ENCODE peak calls at places on chromosome 6, in five cellular contexts. One of them, this sample, is unnamed. For H3K27me3, the result is how much of the 10 kb centered on the place peaks cover.

GRCh38 chr6:41966961-41967311 is 25.3 kb upstream of the CCND3 start:
- DNase-seq in H9: peak
- DNase-seq in ovary: no peak
- DNase-seq in CD4-positive, CD25-positive, alpha-beta regulatory T cell: no peak
- DNase-seq in psoas muscle: no peak
- DNase-seq in this sample: no peak

GRCh38 chr6:144586986-144587385 is 301.9 kb downstream of the UTRN start:
- DNase-seq in psoas muscle: no peak
- DNase-seq in H9: no peak
- DNase-seq in CD4-positive, CD25-positive, alpha-beta regulatory T cell: no peak
- DNase-seq in ovary: no peak
- DNase-seq in this sample: no peak

GRCh38 chr6:135181333-135182119 is 418 bp downstream of the MYB start:
- DNase-seq in psoas muscle: peak
- DNase-seq in CD4-positive, CD25-positive, alpha-beta regulatory T cell: no peak
- DNase-seq in ovary: no peak
- DNase-seq in H9: peak
- DNase-seq in this sample: no peak

GRCh38 chr6:43770417-43771209 is 602 bp downstream of the VEGFA start:
- DNase-seq in CD4-positive, CD25-positive, alpha-beta regulatory T cell: peak
- DNase-seq in psoas muscle: peak
- DNase-seq in ovary: peak
- DNase-seq in H9: no peak
- DNase-seq in this sample: peak

GRCh38 chr6:72530152-72530551 is 91.7 kb upstream of the KCNQ5 start:
- DNase-seq in psoas muscle: no peak
- DNase-seq in CD4-positive, CD25-positive, alpha-beta regulatory T cell: no peak
- DNase-seq in ovary: no peak
- DNase-seq in H9: no peak
- DNase-seq in this sample: no peak

GRCh38 chr6:47093169-47093568 is 51.0 kb upstream of the ADGRF1 start:
- DNase-seq in psoas muscle: no peak
- DNase-seq in ovary: no peak
- DNase-seq in CD4-positive, CD25-positive, alpha-beta regulatory T cell: no peak
- DNase-seq in H9: no peak
- DNase-seq in this sample: no peak

GRCh38 chr6:29641430-29642213 is 8.6 kb upstream of the GABBR1 start:
- DNase-seq in psoas muscle: no peak
- DNase-seq in H9: no peak
- DNase-seq in CD4-positive, CD25-positive, alpha-beta regulatory T cell: peak
- DNase-seq in ovary: no peak
- DNase-seq in this sample: peak

GRCh38 chr6:45663181-45664180 is 285.7 kb upstream of the SUPT3H start:
- DNase-seq in H9: peak
- DNase-seq in ovary: no peak
- DNase-seq in psoas muscle: peak
- DNase-seq in CD4-positive, CD25-positive, alpha-beta regulatory T cell: peak
- DNase-seq in this sample: peak

GRCh38 chr6:50816115-50816675 is 2.5 kb upstream of the TFAP2B start:
- DNase-seq in H9: peak
- DNase-seq in CD4-positive, CD25-positive, alpha-beta regulatory T cell: peak
- DNase-seq in psoas muscle: peak
- DNase-seq in ovary: peak
- DNase-seq in this sample: peak

GRCh38 chr6:56370127-56370540 is 122.8 kb upstream of the COL21A1 start:
- DNase-seq in H9: peak
- DNase-seq in CD4-positive, CD25-positive, alpha-beta regulatory T cell: no peak
- DNase-seq in ovary: peak
- DNase-seq in psoas muscle: peak
- DNase-seq in this sample: no peak

GRCh38 chr6:154872605-154873004 is 122.5 kb upstream of the TIAM2 start:
- DNase-seq in psoas muscle: no peak
- DNase-seq in ovary: no peak
- DNase-seq in H9: peak
- DNase-seq in CD4-positive, CD25-positive, alpha-beta regulatory T cell: no peak
- DNase-seq in this sample: no peak

GRCh38 chr6:91659881-91660280 is 1073.0 kb upstream of the MAP3K7 start:
- DNase-seq in H9: no peak
- DNase-seq in psoas muscle: no peak
- DNase-seq in CD4-positive, CD25-positive, alpha-beta regulatory T cell: no peak
- DNase-seq in ovary: no peak
- DNase-seq in this sample: no peak

GRCh38 chr6:163490826-163491577 is 76.5 kb downstream of the QKI start:
- DNase-seq in CD4-positive, CD25-positive, alpha-beta regulatory T cell: peak
- DNase-seq in psoas muscle: peak
- DNase-seq in ovary: peak
- DNase-seq in H9: no peak
- DNase-seq in this sample: peak

GRCh38 chr6:44558315-44559227 is 171.1 kb downstream of the CDC5L start:
- DNase-seq in H9: no peak
- DNase-seq in psoas muscle: no peak
- DNase-seq in CD4-positive, CD25-positive, alpha-beta regulatory T cell: no peak
- DNase-seq in ovary: no peak
- DNase-seq in this sample: no peak

GRCh38 chr6:7727951-7728854 is 2.3 kb downstream of the BMP6 start:
- DNase-seq in CD4-positive, CD25-positive, alpha-beta regulatory T cell: no peak
- DNase-seq in psoas muscle: peak
- DNase-seq in H9: peak
- DNase-seq in ovary: peak
- DNase-seq in this sample: no peak

DNA sequence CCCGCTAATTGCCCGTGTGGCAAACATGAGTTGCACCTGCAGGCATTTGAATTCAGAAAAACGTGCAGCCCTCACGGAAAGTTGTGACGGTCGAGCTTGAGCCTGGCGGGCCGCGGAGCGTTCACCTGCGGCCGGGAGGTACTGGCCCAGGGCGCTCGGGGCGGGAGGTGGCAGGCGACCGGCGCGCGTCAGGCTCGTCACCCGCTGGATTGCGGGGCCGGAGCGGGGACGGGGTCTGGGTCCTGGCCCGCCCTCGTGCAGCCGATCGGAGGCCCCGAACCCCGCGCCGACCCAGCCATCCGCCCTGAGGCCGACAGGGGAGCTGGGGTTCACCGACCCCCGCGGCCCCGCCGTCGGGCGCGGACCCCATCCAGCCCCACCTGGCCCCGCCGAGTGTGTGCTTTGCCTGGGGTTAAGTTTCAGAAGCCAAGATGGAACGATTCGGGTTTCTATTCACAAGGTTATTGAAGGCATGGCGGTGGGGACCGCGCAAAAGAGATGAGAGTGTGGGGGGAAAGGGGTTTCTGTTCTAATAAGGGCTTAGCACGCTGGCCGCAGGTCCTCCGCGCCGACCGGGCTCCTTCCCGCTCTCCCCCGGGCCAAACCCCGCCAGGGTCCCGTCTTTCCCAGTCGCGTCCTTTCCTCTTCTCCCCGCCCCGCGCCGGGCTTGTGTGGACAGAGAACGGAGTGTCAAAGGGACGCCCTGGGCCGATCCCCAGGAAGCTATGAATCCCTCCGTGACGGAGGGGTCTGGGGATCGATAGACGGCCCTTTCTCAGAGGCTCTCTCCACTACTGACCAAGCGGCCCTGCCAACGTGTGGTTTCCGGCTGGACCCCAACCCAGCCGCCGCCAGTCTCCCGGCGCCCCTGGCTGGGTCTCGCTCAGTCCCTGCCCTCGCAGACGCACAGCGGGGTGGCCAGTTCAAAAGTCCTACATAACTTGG is 1.6 kb upstream of the HEY2 start:
- DNase-seq in H9: peak
- DNase-seq in psoas muscle: peak
- DNase-seq in CD4-positive, CD25-positive, alpha-beta regulatory T cell: peak
- DNase-seq in ovary: peak
- DNase-seq in this sample: peak
- H3K27me3 ChIP-seq in H9: under half
- H3K27me3 ChIP-seq in psoas muscle: under half
- H3K27me3 ChIP-seq in CD4-positive, CD25-positive, alpha-beta regulatory T cell: half or more
- H3K27me3 ChIP-seq in ovary: under half
- H3K27me3 ChIP-seq in this sample: under half

GRCh38 chr6:13922750-13923149 is 2.0 kb upstream of the RNF182 start:
- DNase-seq in H9: no peak
- DNase-seq in CD4-positive, CD25-positive, alpha-beta regulatory T cell: no peak
- DNase-seq in ovary: no peak
- DNase-seq in psoas muscle: no peak
- DNase-seq in this sample: no peak
- H3K27me3 ChIP-seq in H9: under half
- H3K27me3 ChIP-seq in CD4-positive, CD25-positive, alpha-beta regulatory T cell: under half
- H3K27me3 ChIP-seq in ovary: under half
- H3K27me3 ChIP-seq in psoas muscle: under half
- H3K27me3 ChIP-seq in this sample: under half

GRCh38 chr6:33719326-33719987 is 8.0 kb upstream of the UQCC2 start:
- DNase-seq in CD4-positive, CD25-positive, alpha-beta regulatory T cell: no peak
- DNase-seq in ovary: no peak
- DNase-seq in psoas muscle: no peak
- DNase-seq in H9: no peak
- DNase-seq in this sample: no peak
- H3K27me3 ChIP-seq in CD4-positive, CD25-positive, alpha-beta regulatory T cell: under half
- H3K27me3 ChIP-seq in ovary: under half
- H3K27me3 ChIP-seq in psoas muscle: under half
- H3K27me3 ChIP-seq in H9: under half
- H3K27me3 ChIP-seq in this sample: under half

DNA sequence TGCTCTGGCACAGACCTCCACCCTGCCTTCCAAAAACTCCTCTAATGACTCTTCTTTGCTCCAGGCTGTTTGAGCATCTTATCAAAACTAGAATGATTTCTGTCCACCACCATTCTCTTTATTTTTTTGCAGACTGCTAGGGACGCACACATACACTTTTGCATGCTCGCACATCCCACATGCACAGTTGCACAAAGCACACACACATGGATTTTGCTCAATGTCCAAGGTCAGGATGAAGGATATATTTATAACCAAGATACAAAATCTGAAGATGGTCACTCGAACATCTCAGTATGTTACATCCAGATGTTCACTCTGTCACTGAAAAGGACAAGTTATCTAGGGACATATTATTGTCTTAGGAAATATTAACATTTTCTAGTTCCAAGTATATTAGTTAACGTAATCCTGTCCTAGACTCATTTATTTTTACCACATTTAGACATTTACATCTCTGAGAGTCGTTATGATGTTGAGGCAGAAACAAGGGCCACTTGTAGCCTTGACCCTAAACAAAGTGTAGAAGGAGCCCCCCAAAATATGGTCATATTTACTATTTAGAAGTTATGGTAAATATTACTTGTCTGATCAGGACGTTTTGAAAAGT is 3.4 kb upstream of the SIM1 start:
- DNase-seq in H9: no peak
- DNase-seq in CD4-positive, CD25-positive, alpha-beta regulatory T cell: no peak
- DNase-seq in ovary: no peak
- DNase-seq in psoas muscle: no peak
- DNase-seq in this sample: no peak
- H3K27me3 ChIP-seq in H9: half or more
- H3K27me3 ChIP-seq in CD4-positive, CD25-positive, alpha-beta regulatory T cell: half or more
- H3K27me3 ChIP-seq in ovary: under half
- H3K27me3 ChIP-seq in psoas muscle: under half
- H3K27me3 ChIP-seq in this sample: half or more

GRCh38 chr6:120992257-120992656 is 342.0 kb downstream of the TBC1D32 start:
- DNase-seq in psoas muscle: no peak
- DNase-seq in ovary: no peak
- DNase-seq in H9: no peak
- DNase-seq in CD4-positive, CD25-positive, alpha-beta regulatory T cell: no peak
- DNase-seq in this sample: no peak

GRCh38 chr6:120994573-120994967 is 339.7 kb downstream of the TBC1D32 start:
- DNase-seq in ovary: no peak
- DNase-seq in psoas muscle: no peak
- DNase-seq in H9: no peak
- DNase-seq in CD4-positive, CD25-positive, alpha-beta regulatory T cell: no peak
- DNase-seq in this sample: no peak

GRCh38 chr6:120996340-120996739 is 337.9 kb downstream of the TBC1D32 start:
- DNase-seq in ovary: no peak
- DNase-seq in H9: no peak
- DNase-seq in CD4-positive, CD25-positive, alpha-beta regulatory T cell: no peak
- DNase-seq in psoas muscle: no peak
- DNase-seq in this sample: no peak

GRCh38 chr6:120993929-120994572 is 340.2 kb downstream of the TBC1D32 start:
- DNase-seq in CD4-positive, CD25-positive, alpha-beta regulatory T cell: no peak
- DNase-seq in psoas muscle: no peak
- DNase-seq in ovary: no peak
- DNase-seq in H9: no peak
- DNase-seq in this sample: no peak

GRCh38 chr6:120990866-120991265 is 343.4 kb downstream of the TBC1D32 start:
- DNase-seq in ovary: no peak
- DNase-seq in CD4-positive, CD25-positive, alpha-beta regulatory T cell: no peak
- DNase-seq in psoas muscle: no peak
- DNase-seq in H9: no peak
- DNase-seq in this sample: no peak
- H3K27me3 ChIP-seq in ovary: under half
- H3K27me3 ChIP-seq in CD4-positive, CD25-positive, alpha-beta regulatory T cell: under half
- H3K27me3 ChIP-seq in psoas muscle: under half
- H3K27me3 ChIP-seq in H9: under half
- H3K27me3 ChIP-seq in this sample: under half